ENCODE peak calls at places on chromosomes 12 and 14, in seven cellular contexts. V is bronchial epithelial cell, F is esophagus squamous epithelium, Y is SHP77 treated with DMSO at 0.1 percent for 48 hours, D is RWPE1, U is fibroblast of villous mesenchyme, P is cardiac fibroblast. O is an unnamed sample.
A peak's percentile ranks its signal among the peaks of the same experiment; 100 is the strongest.

GRCh38 chr12:132319359-132319950 is 9.9 kb downstream of the GALNT9 start:
- DNase-seq in V (no peak), F (no peak), Y (no peak), D (no peak), U (no peak), P (no peak), O (no peak)

GRCh38 chr12:1844223-1844622 is 23.9 kb downstream of the LRTM2 start:
- DNase-seq in V (no peak), F (no peak), Y (no peak), D (no peak), U (no peak), P (no peak), O (no peak)

GRCh38 chr12:94152292-94153083 is 4.1 kb downstream of the PLXNC1 start:
- DNase-seq in V (no peak), F (no peak), Y (no peak), D (no peak), U (no peak), P (no peak), O (no peak)

GRCh38 chr14:104872469-104873341 is 7.6 kb downstream of the CEP170B start:
- DNase-seq in V (peak; percentile 48), F (no peak), Y (no peak), D (peak; percentile 56), U (peak; percentile 63), P (peak; percentile 22), O (no peak)

GRCh38 chr12:117342247-117342646 is 19.2 kb downstream of the NOS1 start:
- DNase-seq in V (no peak), F (no peak), Y (no peak), D (no peak), U (no peak), P (no peak), O (no peak)

GRCh38 chr14:22918519-22918808 is 485 bp downstream of the RBM23 start:
- DNase-seq in V (no peak), F (no peak), Y (no peak), D (no peak), U (no peak), P (no peak), O (no peak)

GRCh38 chr14:52936437-52936836 is 14.4 kb downstream of the FERMT2 start:
- DNase-seq in V (no peak), F (no peak), Y (no peak), D (no peak), U (no peak), P (no peak), O (no peak)

GRCh38 chr12:31928246-31929139 is 30.7 kb upstream of the RESF1 start:
- DNase-seq in V (peak; percentile 27), F (no peak), Y (no peak), D (no peak), U (no peak), P (no peak), O (no peak)

GRCh38 chr14:91899777-91900176 is 32.4 kb upstream of the TC2N start:
- DNase-seq in V (no peak), F (no peak), Y (no peak), D (no peak), U (peak; percentile 15), P (peak; percentile 43), O (no peak)

GRCh38 chr12:15859136-15859535 is 23.1 kb upstream of the STRAP start:
- DNase-seq in V (no peak), F (no peak), Y (no peak), D (no peak), U (peak; percentile 76), P (no peak), O (no peak)

GRCh38 chr14:95875831-95876768 is 532 bp upstream of the TUNAR start:
- DNase-seq in V (no peak), F (no peak), Y (no peak), D (no peak), U (no peak), P (no peak), O (no peak)

GRCh38 chr14:20460458-20461229 is 590 bp downstream of the PIP4P1 start:
- DNase-seq in V (no peak), F (no peak), Y (no peak), D (peak; percentile 16), U (peak; percentile 6), P (no peak), O (no peak)

GRCh38 chr12:57385586-57385985 is 45.3 kb downstream of the R3HDM2 start:
- DNase-seq in V (no peak), F (no peak), Y (no peak), D (no peak), U (no peak), P (no peak), O (no peak)

O was measured in SW 1271.